ENCODE peak calls at places on chromosomes 7 and 10, in five cellular contexts. G is Peyer's patch; W is NCI-H1436; O is stimulated activated CD4-positive, alpha-beta T cell treated with anti-CD3 and anti-CD28 coated beads, Interleukin-1b, Interleukin-23, amount 100 ng/mL, for 48 hours; I is C1 segment of cervical spinal cord. S is an unnamed sample.

GRCh38 chr7:4610768-4611467 is 71.2 kb upstream of the FOXK1 start:
- DNase-seq in I (peak), G (no peak), W (peak), O (peak), S (peak)

GRCh38 chr7:34061175-34061574 is 155.8 kb downstream of the BMPER start:
- DNase-seq in G (no peak), O (no peak), I (no peak), W (no peak), S (no peak)

GRCh38 chr10:44261296-44261695 is 123.6 kb downstream of the CXCL12 start:
- DNase-seq in W (no peak), I (no peak), O (no peak), G (no peak), S (no peak)

GRCh38 chr7:36287371-36288241 is 102.1 kb upstream of the ANLN start:
- DNase-seq in I (no peak), O (peak), W (no peak), G (peak), S (no peak)

GRCh38 chr10:5046410-5046809 is 42.8 kb upstream of the AKR1C2 start:
- DNase-seq in G (no peak), O (no peak), I (no peak), W (no peak), S (no peak)

GRCh38 chr7:158280467-158281154 is 307.0 kb downstream of the PTPRN2 start:
- DNase-seq in W (peak), I (no peak), G (no peak), O (no peak), S (no peak)

GRCh38 chr10:97494863-97495506 is 3.2 kb downstream of the MMS19 start:
- DNase-seq in G (no peak), I (no peak), O (no peak), W (no peak), S (peak)

GRCh38 chr10:13518076-13518692 is 10.6 kb downstream of the BEND7 start:
- DNase-seq in O (no peak), G (no peak), I (no peak), W (no peak), S (peak)

GRCh38 chr7:74480861-74481417 is 27.2 kb downstream of the GTF2IRD1 start:
- DNase-seq in G (peak), W (no peak), I (no peak), O (no peak), S (no peak)

GRCh38 chr10:102581401-102581800 is 62.9 kb upstream of the TRIM8 start:
- DNase-seq in W (no peak), O (no peak), G (no peak), I (no peak), S (no peak)

GRCh38 chr7:106365252-106366005 is 80.6 kb upstream of the NAMPT start:
- DNase-seq in O (no peak), W (no peak), I (no peak), G (no peak), S (no peak)

GRCh38 chr7:142859829-142860228 is 5.0 kb downstream of the EPHB6 start:
- DNase-seq in G (no peak), W (no peak), I (no peak), O (no peak), S (no peak)

GRCh38 chr10:73771722-73772279 is 10.0 kb upstream of the CHCHD1 start:
- DNase-seq in O (peak), I (no peak), W (no peak), G (no peak), S (peak)

GRCh38 chr10:75294518-75294865 is 58.7 kb upstream of the COMTD1 start:
- DNase-seq in G (no peak), O (no peak), I (no peak), W (no peak), S (peak)

GRCh38 chr10:118960166-118961090 is 69.1 kb upstream of the NANOS1 start:
- DNase-seq in W (no peak), O (no peak), G (no peak), I (no peak), S (no peak)

GRCh38 chr10:111756541-111757061 is 427.0 kb downstream of the GPAM start:
- DNase-seq in I (peak), G (no peak), W (peak), O (peak), S (peak)

GRCh38 chr10:24552346-24553016 is 171.2 kb downstream of the ARHGAP21 start:
- DNase-seq in O (peak), G (peak), W (peak), I (no peak), S (peak)

GRCh38 chr7:68963547-68963946 is 634.7 kb upstream of the AUTS2 start:
- DNase-seq in O (no peak), I (no peak), G (no peak), W (no peak), S (no peak)

GRCh38 chr10:77121829-77122228 is 515.8 kb downstream of the KCNMA1 start:
- DNase-seq in W (no peak), O (no peak), G (no peak), I (no peak), S (no peak)

GRCh38 chr7:7688956-7689355 is 29.5 kb downstream of the RPA3 start:
- DNase-seq in G (no peak), O (no peak), W (no peak), I (no peak), S (no peak)

GRCh38 chr7:48636391-48637015 is 287.8 kb upstream of the CDC14C start:
- DNase-seq in W (no peak), O (no peak), I (no peak), G (no peak), S (no peak)

GRCh38 chr7:70230761-70231160 is 632.5 kb downstream of the AUTS2 start:
- DNase-seq in O (no peak), G (no peak), W (no peak), I (no peak), S (no peak)

GRCh38 chr7:491292-491957 is 28.2 kb downstream of the PDGFA start:
- DNase-seq in I (no peak), W (no peak), G (peak), O (no peak), S (no peak)

GRCh38 chr10:11823122-11823988 is at the start of gene PROSER2:
- DNase-seq in G (peak), O (peak), W (no peak), I (no peak), S (peak)

GRCh38 chr10:3460420-3461128 is 288.0 kb upstream of the PITRM1 start:
- DNase-seq in G (no peak), I (no peak), W (peak), O (no peak), S (no peak)

GRCh38 chr10:97640868-97641811 is 669 bp downstream of the PI4K2A start:
- DNase-seq in W (no peak), I (peak), O (peak), G (no peak), S (peak)

GRCh38 chr7:145212050-145212449 is 376.2 kb upstream of the TPK1 start:
- DNase-seq in O (no peak), I (peak), G (no peak), W (no peak), S (no peak)

GRCh38 chr7:84786073-84786472 is 400.8 kb downstream of the SEMA3D start:
- DNase-seq in O (no peak), G (no peak), W (no peak), I (no peak), S (no peak)

GRCh38 chr10:131571346-131571745 is 259.8 kb upstream of the TCERG1L start:
- DNase-seq in W (no peak), O (no peak), G (no peak), I (no peak), S (no peak)

GRCh38 chr10:3533296-3533695 is 251.7 kb downstream of the KLF6 start:
- DNase-seq in G (no peak), O (no peak), I (no peak), W (no peak), S (no peak)